ENCODE peak calls at places on chromosomes 6 and 20, in ten cellular contexts. J is tibial artery; D is cardiac fibroblast; N is testis; B is PC-9; R is AG10803; H is Panc1; Q is BE2C; Z is dorsolateral prefrontal cortex; G is CD8-positive, alpha-beta T cell. X is an unnamed sample.

GRCh38 chr6:51531623-51532022 is 555.8 kb downstream of the PKHD1 start:
- DNase-seq in J (no peak), D (no peak), N (peak), B (no peak), R (no peak), H (no peak), Q (no peak), Z (no peak), G (no peak), X (no peak)

GRCh38 chr6:119390276-119390793 is 40.8 kb upstream of the MAN1A1 start:
- DNase-seq in J (no peak), D (peak), N (no peak), B (no peak), R (peak), H (no peak), Q (no peak), Z (no peak), G (no peak), X (no peak)

GRCh38 chr20:51563597-51564332 is 21.2 kb upstream of the NFATC2 start:
- DNase-seq in J (peak), D (peak), N (peak), B (peak), R (peak), H (peak), Q (peak), Z (no peak), G (no peak), X (no peak)

GRCh38 chr6:155586036-155586557 is 130.5 kb upstream of the NOX3 start:
- DNase-seq in J (no peak), D (no peak), N (no peak), B (no peak), R (no peak), H (no peak), Q (no peak), Z (no peak), G (no peak), X (no peak)

GRCh38 chr20:18511566-18511965 is 3.8 kb downstream of the SEC23B start:
- DNase-seq in J (no peak), D (no peak), N (no peak), B (no peak), R (no peak), H (no peak), Q (no peak), Z (no peak), G (no peak), X (no peak)

GRCh38 chr6:110528051-110528929 is 51.9 kb upstream of the SLC22A16 start:
- DNase-seq in J (peak), D (peak), N (peak), B (peak), R (peak), H (peak), Q (peak), Z (no peak), G (peak), X (no peak)

GRCh38 chr6:91081452-91082067 is 494.7 kb upstream of the MAP3K7 start:
- DNase-seq in J (no peak), D (peak), N (no peak), B (no peak), R (peak), H (peak), Q (peak), Z (no peak), G (no peak), X (no peak)

GRCh38 chr6:41640436-41640835 is 2.2 kb downstream of the MDFI start:
- DNase-seq in J (no peak), D (peak), N (no peak), B (no peak), R (no peak), H (no peak), Q (no peak), Z (no peak), G (no peak), X (no peak)

GRCh38 chr6:38436726-38437465 is 202.8 kb downstream of the BTBD9 start:
- DNase-seq in J (no peak), D (peak), N (no peak), B (peak), R (peak), H (peak), Q (peak), Z (no peak), G (no peak), X (no peak)

GRCh38 chr6:18823782-18824386 is 436.7 kb downstream of the RNF144B start:
- DNase-seq in J (no peak), D (peak), N (peak), B (peak), R (peak), H (peak), Q (peak), Z (no peak), G (no peak), X (no peak)

GRCh38 chr6:42007753-42008528 is 42.4 kb upstream of the TAF8 start:
- DNase-seq in J (no peak), D (no peak), N (no peak), B (no peak), R (no peak), H (no peak), Q (no peak), Z (no peak), G (peak), X (no peak)

GRCh38 chr6:25689966-25690365 is 38.0 kb downstream of the SCGN start:
- DNase-seq in J (no peak), D (no peak), N (no peak), B (no peak), R (no peak), H (no peak), Q (no peak), Z (no peak), G (no peak), X (no peak)

GRCh38 chr6:129186988-129187387 is 304.1 kb downstream of the LAMA2 start:
- DNase-seq in J (no peak), D (peak), N (no peak), B (peak), R (peak), H (no peak), Q (no peak), Z (no peak), G (no peak), X (no peak)

GRCh38 chr20:16397053-16397452 is 176.2 kb downstream of the KIF16B start:
- DNase-seq in J (peak), D (peak), N (peak), B (no peak), R (peak), H (no peak), Q (no peak), Z (peak), G (no peak), X (no peak)

GRCh38 chr6:150751296-150751695 is 114.2 kb upstream of the MTHFD1L start:
- DNase-seq in J (no peak), D (no peak), N (no peak), B (peak), R (peak), H (no peak), Q (no peak), Z (no peak), G (no peak), X (no peak)

GRCh38 chr6:149332602-149333311 is 15.2 kb downstream of the TAB2 start:
- DNase-seq in J (no peak), D (no peak), N (no peak), B (no peak), R (no peak), H (no peak), Q (no peak), Z (no peak), G (no peak), X (no peak)

GRCh38 chr20:23336476-23336875 is 14.1 kb upstream of the NXT1 start:
- DNase-seq in J (no peak), D (no peak), N (no peak), B (peak), R (no peak), H (no peak), Q (no peak), Z (no peak), G (no peak), X (no peak)

GRCh38 chr6:28725890-28726348 is 197.9 kb downstream of the TRIM27 start:
- DNase-seq in J (no peak), D (no peak), N (no peak), B (no peak), R (no peak), H (no peak), Q (peak), Z (no peak), G (no peak), X (no peak)

GRCh38 chr6:143410859-143411270 is 39.6 kb downstream of the ADAT2 start:
- DNase-seq in J (no peak), D (no peak), N (no peak), B (peak), R (peak), H (no peak), Q (no peak), Z (no peak), G (no peak), X (no peak)

GRCh38 chr6:5997420-5998093 is 9.2 kb downstream of the NRN1 start:
- DNase-seq in J (no peak), D (no peak), N (no peak), B (no peak), R (peak), H (no peak), Q (peak), Z (no peak), G (no peak), X (no peak)

DNA sequence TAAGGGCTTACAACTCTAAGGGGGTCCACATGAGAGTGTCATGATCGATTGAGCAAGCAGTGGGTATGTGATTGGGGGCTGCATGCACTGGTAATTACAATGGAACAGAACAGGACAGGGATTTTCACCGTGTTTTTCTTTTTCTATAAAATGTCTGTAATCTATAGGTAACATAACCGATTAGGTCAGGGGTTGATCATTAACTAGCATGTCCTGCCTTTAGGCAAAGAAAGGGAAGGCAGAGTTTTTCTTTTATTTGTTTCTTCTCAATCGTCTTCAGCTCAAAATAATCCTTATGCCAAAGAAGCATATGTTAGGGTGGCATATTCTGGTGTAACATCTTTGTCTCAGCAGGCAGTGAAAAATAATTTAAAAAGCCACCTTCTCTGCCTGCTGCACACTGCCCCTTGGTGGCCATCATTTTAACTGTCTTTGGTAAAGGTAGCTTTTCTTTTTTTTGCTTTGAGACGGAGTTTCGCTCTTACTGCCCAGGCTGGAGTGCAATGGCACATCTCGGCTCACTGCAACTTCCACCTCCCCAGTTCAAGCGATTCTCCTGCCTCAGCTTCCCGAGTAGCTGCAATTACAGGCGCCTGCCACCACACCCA is 9.7 kb upstream of the CEP43 start:
- DNase-seq in J (no peak), D (peak), N (no peak), B (no peak), R (peak), H (no peak), Q (peak), Z (no peak), G (peak), X (no peak)
- TF ChIP-seq CTCF in J (no peak), D (peak), N (peak), B (peak), R (peak), H (peak), Q (peak), Z (peak), G (peak), X (peak)

GRCh38 chr20:62306440-62307187 is 3.8 kb downstream of the ADRM1 start:
- DNase-seq in J (no peak), D (no peak), N (no peak), B (no peak), R (no peak), H (no peak), Q (no peak), Z (no peak), G (no peak), X (no peak)

GRCh38 chr20:62303327-62304226 is 780 bp downstream of the ADRM1 start:
- DNase-seq in J (no peak), D (no peak), N (peak), B (peak), R (peak), H (no peak), Q (peak), Z (no peak), G (no peak), X (no peak)

GRCh38 chr20:62305765-62306431 is 3.1 kb downstream of the ADRM1 start:
- DNase-seq in J (no peak), D (no peak), N (no peak), B (peak), R (no peak), H (no peak), Q (no peak), Z (no peak), G (no peak), X (no peak)

GRCh38 chr20:62304331-62305148 is 1.7 kb downstream of the ADRM1 start:
- DNase-seq in J (no peak), D (no peak), N (no peak), B (no peak), R (no peak), H (no peak), Q (no peak), Z (no peak), G (no peak), X (no peak)

DNA sequence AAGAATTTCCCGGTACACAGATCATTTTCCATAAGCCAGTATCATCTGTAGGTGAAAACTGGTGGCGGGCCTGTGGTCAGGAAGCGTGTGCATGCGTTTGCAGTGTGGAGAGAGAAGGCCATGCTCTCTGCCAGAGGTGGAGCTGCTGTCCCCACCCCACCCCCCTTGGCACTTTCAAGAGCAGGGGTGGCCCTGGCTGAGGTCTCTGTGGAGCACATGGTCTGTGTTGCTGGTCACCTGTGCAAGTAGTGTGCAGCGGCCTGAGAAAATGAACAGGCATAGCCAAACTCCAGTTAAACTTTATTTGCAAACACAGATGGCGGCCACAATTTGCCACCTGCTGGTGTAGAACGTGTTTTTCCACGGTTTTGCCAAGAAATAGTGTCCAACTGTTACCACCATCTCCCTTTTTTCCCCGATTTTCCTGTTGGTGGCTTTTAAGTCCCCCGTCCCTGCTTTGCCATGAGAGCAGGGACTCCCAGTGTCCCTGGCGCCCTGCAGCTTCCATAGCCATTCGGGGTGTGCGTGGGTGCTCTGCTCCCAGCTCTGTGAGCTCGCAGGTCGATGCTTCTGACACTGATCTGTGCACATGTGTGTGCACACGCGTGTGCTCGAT is 2.5 kb downstream of the ADRM1 start:
- DNase-seq in J (no peak), D (no peak), N (no peak), B (peak), R (no peak), H (no peak), Q (no peak), Z (no peak), G (no peak), X (no peak)
- TF ChIP-seq CTCF in J (no peak), D (no peak), N (no peak), B (no peak), R (no peak), H (peak), Q (no peak), Z (no peak), G (no peak), X (no peak)

DNA sequence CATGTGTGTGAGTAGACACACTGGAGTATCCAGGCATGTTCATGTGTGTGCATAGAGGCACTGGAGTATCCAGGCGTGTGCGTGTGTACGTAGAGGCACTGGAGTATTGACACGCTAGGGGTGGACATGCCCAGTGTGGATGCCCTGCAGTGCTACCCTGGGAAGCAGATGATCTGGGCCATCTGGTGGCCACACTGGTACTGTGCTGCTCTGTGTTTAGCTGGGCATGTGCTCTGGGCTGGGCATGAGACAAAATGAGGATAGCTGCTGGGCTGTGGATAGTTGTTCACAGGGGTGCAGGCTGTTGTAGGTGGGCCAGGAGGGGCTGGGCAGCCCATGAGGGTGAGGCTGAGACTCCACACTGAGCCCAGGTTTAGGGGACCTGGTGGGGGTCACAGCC is 24.0 kb upstream of the NPBWR2 start:
- DNase-seq in J (no peak), D (peak), N (peak), B (no peak), R (peak), H (no peak), Q (no peak), Z (peak), G (no peak), X (no peak)
- TF ChIP-seq CTCF in J (no peak), D (peak), N (no peak), B (peak), R (peak), H (peak), Q (peak), Z (no peak), G (no peak), X (peak)

GRCh38 chr6:11947063-11947462 is 65.0 kb upstream of the HIVEP1 start:
- DNase-seq in J (no peak), D (no peak), N (no peak), B (no peak), R (no peak), H (no peak), Q (no peak), Z (no peak), G (no peak), X (no peak)
- TF ChIP-seq CTCF in J (no peak), D (peak), N (no peak), B (peak), R (peak), H (peak), Q (peak), Z (no peak), G (peak), X (no peak)

DNA sequence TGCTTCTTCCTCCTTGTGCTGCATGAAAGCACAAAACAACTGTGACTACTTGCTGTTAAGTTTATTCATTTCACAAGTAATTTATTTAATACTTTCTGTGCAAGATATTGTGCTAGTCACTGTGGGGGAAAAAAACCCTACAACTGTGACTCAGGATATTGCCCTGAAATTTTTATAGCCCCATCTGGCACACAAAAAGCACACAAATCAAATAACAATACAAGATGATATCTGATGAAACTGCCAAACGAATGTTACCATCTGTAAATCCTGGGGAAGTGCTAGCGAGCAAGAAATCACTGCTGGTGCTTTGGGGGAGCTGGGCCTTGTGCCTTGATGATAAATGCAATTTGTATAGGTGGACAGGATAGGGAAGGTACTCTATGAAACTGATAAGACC is 115.5 kb downstream of the RTN4IP1 start:
- DNase-seq in J (no peak), D (no peak), N (no peak), B (peak), R (peak), H (no peak), Q (no peak), Z (no peak), G (no peak), X (no peak)
- TF ChIP-seq CTCF in J (no peak), D (no peak), N (no peak), B (no peak), R (no peak), H (no peak), Q (no peak), Z (no peak), G (no peak), X (no peak)

GRCh38 chr6:56482525-56482924 is 160.2 kb downstream of the DST start:
- DNase-seq in J (no peak), D (no peak), N (no peak), B (no peak), R (no peak), H (no peak), Q (no peak), Z (no peak), G (no peak), X (no peak)

GRCh38 chr6:56484669-56485068 is 158.0 kb downstream of the DST start:
- DNase-seq in J (no peak), D (no peak), N (no peak), B (no peak), R (peak), H (no peak), Q (no peak), Z (no peak), G (no peak), X (no peak)

GRCh38 chr6:56481957-56482356 is 160.7 kb downstream of the DST start:
- DNase-seq in J (no peak), D (no peak), N (no peak), B (no peak), R (no peak), H (no peak), Q (no peak), Z (no peak), G (no peak), X (no peak)

GRCh38 chr6:56486681-56487080 is 156.0 kb downstream of the DST start:
- DNase-seq in J (no peak), D (no peak), N (no peak), B (no peak), R (no peak), H (no peak), Q (no peak), Z (no peak), G (no peak), X (no peak)

GRCh38 chr6:56483929-56484328 is 158.8 kb downstream of the DST start:
- DNase-seq in J (no peak), D (peak), N (no peak), B (no peak), R (no peak), H (no peak), Q (no peak), Z (no peak), G (no peak), X (no peak)
- TF ChIP-seq CTCF in J (no peak), D (no peak), N (no peak), B (no peak), R (no peak), H (no peak), Q (no peak), Z (no peak), G (no peak), X (no peak)

GRCh38 chr20:48986899-48987298 is 59.2 kb upstream of the CSE1L start:
- DNase-seq in J (no peak), D (no peak), N (no peak), B (no peak), R (no peak), H (no peak), Q (peak), Z (no peak), G (no peak), X (no peak)
- TF ChIP-seq CTCF in J (no peak), D (peak), N (no peak), B (peak), R (peak), H (peak), Q (peak), Z (peak), G (no peak), X (peak)

X was measured in osteocyte.